ENCODE peak calls at places on chromosomes 3 and 15, in four cellular contexts. One of them, this sample, is unnamed.

GRCh38 chr3:124951511-124952390 is 17.2 kb upstream of the MUC13 start:
- DNase-seq in K562: no peak
- DNase-seq in WTC11: no peak
- DNase-seq in HepG2: no peak
- DNase-seq in this sample: no peak

GRCh38 chr3:38602576-38603250 is 46.8 kb downstream of the SCN5A start:
- DNase-seq in K562: no peak
- DNase-seq in WTC11: no peak
- DNase-seq in HepG2: no peak
- DNase-seq in this sample: no peak

GRCh38 chr15:88073386-88073681 is 183.2 kb downstream of the NTRK3 start:
- DNase-seq in K562: no peak
- DNase-seq in WTC11: no peak
- DNase-seq in HepG2: no peak
- DNase-seq in this sample: no peak

GRCh38 chr15:96338772-96339661 is 8.5 kb downstream of the NR2F2 start:
- DNase-seq in K562: no peak
- DNase-seq in WTC11: no peak
- DNase-seq in HepG2: peak
- DNase-seq in this sample: no peak

GRCh38 chr3:167862104-167862785 is 126.7 kb downstream of the SERPINI1 start:
- DNase-seq in K562: no peak
- DNase-seq in WTC11: no peak
- DNase-seq in HepG2: no peak
- DNase-seq in this sample: no peak

GRCh38 chr15:47390208-47390765 is 327.0 kb upstream of the SEMA6D start:
- DNase-seq in K562: no peak
- DNase-seq in WTC11: no peak
- DNase-seq in HepG2: no peak
- DNase-seq in this sample: no peak

GRCh38 chr3:187935623-187936156 is 190.4 kb upstream of the BCL6 start:
- DNase-seq in K562: no peak
- DNase-seq in WTC11: no peak
- DNase-seq in HepG2: no peak
- DNase-seq in this sample: no peak

GRCh38 chr3:173778246-173778645 is 380.7 kb downstream of the NLGN1 start:
- DNase-seq in K562: no peak
- DNase-seq in WTC11: no peak
- DNase-seq in HepG2: no peak
- DNase-seq in this sample: no peak

GRCh38 chr3:73094951-73095350 is 33.5 kb downstream of the EBLN2 start:
- DNase-seq in K562: no peak
- DNase-seq in WTC11: peak
- DNase-seq in HepG2: no peak
- DNase-seq in this sample: no peak

GRCh38 chr3:73475717-73476116 is 149.0 kb downstream of the PDZRN3 start:
- DNase-seq in K562: no peak
- DNase-seq in WTC11: no peak
- DNase-seq in HepG2: no peak
- DNase-seq in this sample: no peak

GRCh38 chr3:134348524-134348923 is 25.7 kb downstream of the AMOTL2 start:
- DNase-seq in K562: no peak
- DNase-seq in WTC11: peak
- DNase-seq in HepG2: no peak
- DNase-seq in this sample: no peak

GRCh38 chr15:99986297-99987118 is 253.3 kb upstream of the LYSMD4 start:
- DNase-seq in K562: peak
- DNase-seq in WTC11: no peak
- DNase-seq in HepG2: no peak
- DNase-seq in this sample: no peak

GRCh38 chr3:127710473-127710941 is 37.8 kb downstream of the ABTB1 start:
- DNase-seq in K562: no peak
- DNase-seq in WTC11: no peak
- DNase-seq in HepG2: no peak
- DNase-seq in this sample: no peak

GRCh38 chr3:123414958-123415792 is 33.7 kb downstream of the ADCY5 start:
- DNase-seq in K562: no peak
- DNase-seq in WTC11: no peak
- DNase-seq in HepG2: no peak
- DNase-seq in this sample: no peak

GRCh38 chr3:197242784-197243432 is 55.5 kb downstream of the DLG1 start:
- DNase-seq in K562: no peak
- DNase-seq in WTC11: no peak
- DNase-seq in HepG2: no peak
- DNase-seq in this sample: no peak

GRCh38 chr3:47008258-47008671 is 28.8 kb downstream of the NBEAL2 start:
- DNase-seq in K562: no peak
- DNase-seq in WTC11: no peak
- DNase-seq in HepG2: no peak
- DNase-seq in this sample: no peak

GRCh38 chr15:88472225-88472624 is 4.7 kb downstream of the MRPS11 start:
- DNase-seq in K562: no peak
- DNase-seq in WTC11: no peak
- DNase-seq in HepG2: no peak
- DNase-seq in this sample: no peak

GRCh38 chr15:49235446-49236207 is 65.6 kb downstream of the GALK2 start:
- DNase-seq in K562: peak
- DNase-seq in WTC11: peak
- DNase-seq in HepG2: peak
- DNase-seq in this sample: peak

GRCh38 chr3:54918516-54918915 is 9.3 kb downstream of the LRTM1 start:
- DNase-seq in K562: no peak
- DNase-seq in WTC11: no peak
- DNase-seq in HepG2: no peak
- DNase-seq in this sample: no peak

GRCh38 chr3:31848921-31849320 is 132.1 kb downstream of the OSBPL10 start:
- DNase-seq in K562: peak
- DNase-seq in WTC11: no peak
- DNase-seq in HepG2: peak
- DNase-seq in this sample: no peak

GRCh38 chr15:81298606-81299005 is 25.3 kb downstream of the STARD5 start:
- DNase-seq in K562: no peak
- DNase-seq in WTC11: no peak
- DNase-seq in HepG2: no peak
- DNase-seq in this sample: no peak

GRCh38 chr15:29270976-29271375 is 1.4 kb upstream of the NSMCE3 start:
- DNase-seq in K562: no peak
- DNase-seq in WTC11: no peak
- DNase-seq in HepG2: no peak
- DNase-seq in this sample: no peak

GRCh38 chr15:66019377-66019776 is 150.1 kb downstream of the RAB11A start:
- DNase-seq in K562: no peak
- DNase-seq in WTC11: peak
- DNase-seq in HepG2: no peak
- DNase-seq in this sample: no peak

GRCh38 chr15:38674440-38674839 is 109.8 kb upstream of the RASGRP1 start:
- DNase-seq in K562: no peak
- DNase-seq in WTC11: no peak
- DNase-seq in HepG2: no peak
- DNase-seq in this sample: no peak

GRCh38 chr3:20186600-20187004 is 596 bp upstream of the SGO1 start:
- DNase-seq in K562: no peak
- DNase-seq in WTC11: no peak
- DNase-seq in HepG2: no peak
- DNase-seq in this sample: no peak

GRCh38 chr3:115836944-115837343 is 213.6 kb downstream of the GAP43 start:
- DNase-seq in K562: peak
- DNase-seq in WTC11: no peak
- DNase-seq in HepG2: no peak
- DNase-seq in this sample: peak

GRCh38 chr15:66936115-66936863 is 129.1 kb upstream of the SMAD3 start:
- DNase-seq in K562: no peak
- DNase-seq in WTC11: no peak
- DNase-seq in HepG2: no peak
- DNase-seq in this sample: no peak

GRCh38 chr15:39701988-39702387 is 80.7 kb downstream of the FSIP1 start:
- DNase-seq in K562: peak
- DNase-seq in WTC11: no peak
- DNase-seq in HepG2: no peak
- DNase-seq in this sample: no peak

GRCh38 chr3:48655586-48655985 is 7.1 kb downstream of the CELSR3 start:
- DNase-seq in K562: no peak
- DNase-seq in WTC11: no peak
- DNase-seq in HepG2: no peak
- DNase-seq in this sample: no peak

GRCh38 chr3:172877011-172877410 is 126.5 kb downstream of the ECT2 start:
- DNase-seq in K562: no peak
- DNase-seq in WTC11: no peak
- DNase-seq in HepG2: no peak
- DNase-seq in this sample: no peak

GRCh38 chr3:136263251-136263650 is 13.1 kb downstream of the PCCB start:
- DNase-seq in K562: no peak
- DNase-seq in WTC11: no peak
- DNase-seq in HepG2: no peak
- DNase-seq in this sample: no peak

DNA sequence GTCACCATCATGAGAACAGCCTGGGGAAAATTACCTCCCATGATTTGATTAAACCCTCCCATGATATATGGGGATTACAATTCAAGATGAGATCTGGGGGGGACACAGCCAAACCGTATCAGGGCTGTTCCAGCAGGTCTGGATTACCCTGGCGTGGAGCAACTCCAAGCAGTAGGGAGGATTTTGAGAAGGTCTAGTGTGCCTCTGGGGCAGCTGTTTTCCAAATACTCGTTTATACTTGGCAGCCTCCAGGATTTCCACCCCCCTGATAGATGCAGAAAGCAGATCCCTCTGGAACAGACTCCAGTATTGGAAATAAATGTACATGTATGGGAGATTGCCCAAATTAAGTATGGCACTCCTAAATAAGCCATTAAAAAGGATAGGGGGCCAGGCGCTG is 7.7 kb upstream of the IRAK2 start:
- DNase-seq in K562: no peak
- DNase-seq in WTC11: no peak
- DNase-seq in HepG2: no peak
- DNase-seq in this sample: no peak
- TF ChIP-seq ELF4 in K562: no peak
- TF ChIP-seq ELF4 in WTC11: no peak
- TF ChIP-seq ELF4 in HepG2: no peak
- TF ChIP-seq ELF4 in this sample: no peak

DNA sequence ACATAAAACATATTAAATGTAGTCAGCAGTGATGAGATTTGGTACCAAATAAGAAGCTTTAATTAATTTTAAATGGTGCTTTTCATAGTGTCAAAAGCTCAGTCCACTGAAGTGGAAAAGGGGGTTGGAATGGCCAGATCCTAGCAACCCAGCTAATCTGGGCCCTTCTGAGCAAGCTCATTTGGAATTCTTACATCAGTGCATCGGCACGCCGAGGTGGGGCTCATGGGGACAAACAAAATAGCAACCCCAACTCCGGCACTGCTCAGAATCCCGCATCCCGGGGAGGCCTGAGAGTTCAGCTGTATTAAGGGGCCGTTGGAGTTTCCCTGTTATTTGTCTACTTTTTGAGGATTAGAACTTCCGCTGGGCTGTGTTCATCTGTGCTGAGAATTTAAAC is 526.4 kb downstream of the SOX2 start:
- DNase-seq in K562: no peak
- DNase-seq in WTC11: peak
- DNase-seq in HepG2: no peak
- DNase-seq in this sample: no peak
- TF ChIP-seq ELF4 in K562: no peak
- TF ChIP-seq ELF4 in WTC11: no peak
- TF ChIP-seq ELF4 in HepG2: no peak
- TF ChIP-seq ELF4 in this sample: no peak

GRCh38 chr3:144488927-144489326 is 517.3 kb downstream of the DIPK2A start:
- DNase-seq in K562: no peak
- DNase-seq in WTC11: no peak
- DNase-seq in HepG2: no peak
- DNase-seq in this sample: no peak
- TF ChIP-seq ELF4 in K562: no peak
- TF ChIP-seq ELF4 in WTC11: no peak
- TF ChIP-seq ELF4 in HepG2: no peak
- TF ChIP-seq ELF4 in this sample: no peak

DNA sequence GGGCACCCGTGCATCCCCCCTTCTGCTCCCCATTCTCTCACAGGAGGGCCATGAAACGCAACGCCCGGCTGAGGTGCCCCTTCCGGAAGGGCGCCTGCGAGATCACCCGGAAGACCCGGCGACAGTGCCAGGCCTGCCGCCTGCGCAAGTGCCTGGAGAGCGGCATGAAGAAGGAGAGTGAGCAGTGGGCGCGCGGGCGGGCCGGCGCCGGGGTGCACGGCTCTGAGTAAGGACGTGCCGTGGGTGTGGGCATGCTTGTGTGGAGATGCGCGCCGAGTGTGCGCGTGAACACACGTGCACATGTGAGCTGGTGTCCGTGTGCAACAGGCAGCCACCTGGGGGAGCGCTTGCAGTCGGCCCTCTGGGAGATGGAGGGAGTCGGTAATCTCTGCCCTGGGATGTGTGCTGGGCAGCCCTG is 28.1 kb downstream of the NR1I2 start:
- DNase-seq in K562: no peak
- DNase-seq in WTC11: peak
- DNase-seq in HepG2: no peak
- DNase-seq in this sample: no peak
- TF ChIP-seq ELF4 in K562: no peak
- TF ChIP-seq ELF4 in WTC11: no peak
- TF ChIP-seq ELF4 in HepG2: no peak
- TF ChIP-seq ELF4 in this sample: no peak

GRCh38 chr15:92636950-92637481 is 18.6 kb downstream of the FAM174B start:
- DNase-seq in K562: no peak
- DNase-seq in WTC11: peak
- DNase-seq in HepG2: no peak
- DNase-seq in this sample: no peak
- TF ChIP-seq ELF4 in K562: no peak
- TF ChIP-seq ELF4 in WTC11: no peak
- TF ChIP-seq ELF4 in HepG2: no peak
- TF ChIP-seq ELF4 in this sample: no peak

GRCh38 chr3:149657458-149657795 is 398 bp downstream of the WWTR1 start:
- DNase-seq in K562: no peak
- DNase-seq in WTC11: no peak
- DNase-seq in HepG2: no peak
- DNase-seq in this sample: no peak
- TF ChIP-seq ELF4 in K562: no peak
- TF ChIP-seq ELF4 in WTC11: no peak
- TF ChIP-seq ELF4 in HepG2: no peak
- TF ChIP-seq ELF4 in this sample: no peak

GRCh38 chr15:35727627-35728026 is 181.7 kb upstream of the DPH6 start:
- DNase-seq in K562: no peak
- DNase-seq in WTC11: no peak
- DNase-seq in HepG2: no peak
- DNase-seq in this sample: no peak

GRCh38 chr15:35724626-35725025 is 178.7 kb upstream of the DPH6 start:
- DNase-seq in K562: no peak
- DNase-seq in WTC11: no peak
- DNase-seq in HepG2: no peak
- DNase-seq in this sample: no peak

GRCh38 chr15:35725353-35725752 is 179.4 kb upstream of the DPH6 start:
- DNase-seq in K562: no peak
- DNase-seq in WTC11: no peak
- DNase-seq in HepG2: no peak
- DNase-seq in this sample: no peak

GRCh38 chr15:35723852-35724251 is 177.9 kb upstream of the DPH6 start:
- DNase-seq in K562: no peak
- DNase-seq in WTC11: no peak
- DNase-seq in HepG2: no peak
- DNase-seq in this sample: no peak

GRCh38 chr15:35728176-35728938 is 182.4 kb upstream of the DPH6 start:
- DNase-seq in K562: no peak
- DNase-seq in WTC11: no peak
- DNase-seq in HepG2: no peak
- DNase-seq in this sample: no peak
- TF ChIP-seq ELF4 in K562: no peak
- TF ChIP-seq ELF4 in WTC11: no peak
- TF ChIP-seq ELF4 in HepG2: no peak
- TF ChIP-seq ELF4 in this sample: no peak